ENCODE peak calls at places on chromosomes 5 and 9, in nine cellular contexts. One of them, this sample, is unnamed. For H3K27me3, the result is how much of the 10 kb centered on the place peaks cover.

GRCh38 chr9:89309166-89309565 is 1.8 kb upstream of the CKS2 start:
- DNase-seq in heart right ventricle: no peak
- DNase-seq in effector memory CD4-positive, alpha-beta T cell: no peak
- DNase-seq in prostate gland: no peak
- DNase-seq in upper lobe of right lung: no peak
- DNase-seq in cardiac muscle cell: no peak
- DNase-seq in CD4-positive, alpha-beta T cell: no peak
- DNase-seq in psoas muscle: no peak
- DNase-seq in uterus: no peak
- DNase-seq in this sample: no peak

GRCh38 chr5:75108931-75109596 is 56.7 kb upstream of the GCNT4 start:
- DNase-seq in effector memory CD4-positive, alpha-beta T cell: no peak
- DNase-seq in cardiac muscle cell: no peak
- DNase-seq in CD4-positive, alpha-beta T cell: no peak
- DNase-seq in upper lobe of right lung: no peak
- DNase-seq in psoas muscle: no peak
- DNase-seq in heart right ventricle: no peak
- DNase-seq in uterus: no peak
- DNase-seq in prostate gland: no peak
- DNase-seq in this sample: no peak

GRCh38 chr9:92176068-92176799 is 61.0 kb upstream of the SPTLC1 start:
- DNase-seq in upper lobe of right lung: no peak
- DNase-seq in CD4-positive, alpha-beta T cell: no peak
- DNase-seq in psoas muscle: no peak
- DNase-seq in heart right ventricle: no peak
- DNase-seq in uterus: no peak
- DNase-seq in effector memory CD4-positive, alpha-beta T cell: no peak
- DNase-seq in prostate gland: no peak
- DNase-seq in cardiac muscle cell: no peak
- DNase-seq in this sample: peak

GRCh38 chr9:113973963-113974413 is 97.9 kb downstream of the ZNF618 start:
- DNase-seq in uterus: no peak
- DNase-seq in cardiac muscle cell: peak
- DNase-seq in upper lobe of right lung: no peak
- DNase-seq in psoas muscle: no peak
- DNase-seq in heart right ventricle: no peak
- DNase-seq in prostate gland: no peak
- DNase-seq in effector memory CD4-positive, alpha-beta T cell: no peak
- DNase-seq in CD4-positive, alpha-beta T cell: no peak
- DNase-seq in this sample: no peak

GRCh38 chr5:131436081-131436480 is 172.2 kb downstream of the CDC42SE2 start:
- DNase-seq in effector memory CD4-positive, alpha-beta T cell: no peak
- DNase-seq in uterus: no peak
- DNase-seq in CD4-positive, alpha-beta T cell: no peak
- DNase-seq in upper lobe of right lung: no peak
- DNase-seq in prostate gland: peak
- DNase-seq in psoas muscle: no peak
- DNase-seq in heart right ventricle: no peak
- DNase-seq in cardiac muscle cell: no peak
- DNase-seq in this sample: no peak

GRCh38 chr5:457195-457961 is 14.4 kb downstream of the EXOC3 start:
- DNase-seq in prostate gland: no peak
- DNase-seq in effector memory CD4-positive, alpha-beta T cell: no peak
- DNase-seq in upper lobe of right lung: peak
- DNase-seq in cardiac muscle cell: no peak
- DNase-seq in CD4-positive, alpha-beta T cell: no peak
- DNase-seq in uterus: no peak
- DNase-seq in heart right ventricle: no peak
- DNase-seq in psoas muscle: no peak
- DNase-seq in this sample: peak

GRCh38 chr5:43065384-43066230 is 25.5 kb upstream of the ANXA2R start:
- DNase-seq in uterus: peak
- DNase-seq in upper lobe of right lung: peak
- DNase-seq in prostate gland: peak
- DNase-seq in heart right ventricle: peak
- DNase-seq in cardiac muscle cell: peak
- DNase-seq in psoas muscle: peak
- DNase-seq in effector memory CD4-positive, alpha-beta T cell: peak
- DNase-seq in CD4-positive, alpha-beta T cell: peak
- DNase-seq in this sample: peak

GRCh38 chr9:127446720-127447415 is 4.3 kb downstream of the RPL12 start:
- DNase-seq in prostate gland: no peak
- DNase-seq in uterus: no peak
- DNase-seq in CD4-positive, alpha-beta T cell: no peak
- DNase-seq in heart right ventricle: no peak
- DNase-seq in psoas muscle: no peak
- DNase-seq in upper lobe of right lung: no peak
- DNase-seq in cardiac muscle cell: no peak
- DNase-seq in effector memory CD4-positive, alpha-beta T cell: no peak
- DNase-seq in this sample: no peak

GRCh38 chr5:150342583-150342982 is 14.9 kb upstream of the TCOF1 start:
- DNase-seq in CD4-positive, alpha-beta T cell: no peak
- DNase-seq in uterus: no peak
- DNase-seq in heart right ventricle: no peak
- DNase-seq in effector memory CD4-positive, alpha-beta T cell: no peak
- DNase-seq in prostate gland: no peak
- DNase-seq in upper lobe of right lung: no peak
- DNase-seq in cardiac muscle cell: no peak
- DNase-seq in psoas muscle: no peak
- DNase-seq in this sample: no peak

GRCh38 chr5:137442660-137443059 is 56.5 kb downstream of the SPOCK1 start:
- DNase-seq in effector memory CD4-positive, alpha-beta T cell: no peak
- DNase-seq in cardiac muscle cell: no peak
- DNase-seq in uterus: no peak
- DNase-seq in prostate gland: no peak
- DNase-seq in heart right ventricle: no peak
- DNase-seq in psoas muscle: no peak
- DNase-seq in CD4-positive, alpha-beta T cell: no peak
- DNase-seq in upper lobe of right lung: no peak
- DNase-seq in this sample: no peak

GRCh38 chr9:127520941-127521918 is 69.9 kb downstream of the LRSAM1 start:
- DNase-seq in heart right ventricle: peak
- DNase-seq in effector memory CD4-positive, alpha-beta T cell: no peak
- DNase-seq in upper lobe of right lung: no peak
- DNase-seq in psoas muscle: no peak
- DNase-seq in prostate gland: no peak
- DNase-seq in CD4-positive, alpha-beta T cell: no peak
- DNase-seq in cardiac muscle cell: peak
- DNase-seq in uterus: no peak
- DNase-seq in this sample: no peak

DNA sequence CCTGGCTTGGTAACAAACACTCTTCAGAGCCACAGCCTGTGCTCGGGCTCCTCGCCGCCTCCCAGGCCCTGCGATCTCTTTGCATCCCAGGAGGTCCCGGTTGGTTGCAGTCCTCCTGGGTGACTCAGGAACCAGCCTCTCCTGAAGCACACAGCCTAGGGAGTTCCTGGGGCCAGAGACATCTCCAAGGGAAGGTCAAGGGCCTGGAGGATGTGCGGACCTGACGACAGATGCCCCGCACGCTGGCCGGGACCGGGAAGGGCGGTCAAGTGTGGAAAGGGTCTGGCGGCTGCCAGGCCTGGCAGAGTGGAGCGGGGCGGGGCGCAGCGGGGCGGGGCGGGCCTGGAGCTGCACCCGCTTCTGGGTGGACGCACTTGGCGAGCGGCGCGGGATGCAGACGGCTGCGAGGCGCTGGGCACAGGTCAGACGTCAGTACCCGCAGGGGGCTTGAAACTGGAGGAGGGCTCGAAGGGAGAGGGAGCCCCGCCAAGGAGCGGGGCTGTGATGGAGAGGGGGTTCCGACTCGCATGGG is 45.0 kb upstream of the PRSS3 start:
- DNase-seq in uterus: no peak
- DNase-seq in heart right ventricle: no peak
- DNase-seq in CD4-positive, alpha-beta T cell: no peak
- DNase-seq in upper lobe of right lung: no peak
- DNase-seq in effector memory CD4-positive, alpha-beta T cell: no peak
- DNase-seq in cardiac muscle cell: peak
- DNase-seq in prostate gland: no peak
- DNase-seq in psoas muscle: peak
- DNase-seq in this sample: no peak
- H3K27me3 ChIP-seq in uterus: under half
- H3K27me3 ChIP-seq in heart right ventricle: half or more
- H3K27me3 ChIP-seq in CD4-positive, alpha-beta T cell: half or more
- H3K27me3 ChIP-seq in upper lobe of right lung: under half
- H3K27me3 ChIP-seq in effector memory CD4-positive, alpha-beta T cell: under half
- H3K27me3 ChIP-seq in cardiac muscle cell: half or more
- H3K27me3 ChIP-seq in prostate gland: under half
- H3K27me3 ChIP-seq in psoas muscle: half or more
- H3K27me3 ChIP-seq in this sample: under half

GRCh38 chr9:6610073-6610472 is 35.5 kb downstream of the GLDC start:
- DNase-seq in uterus: no peak
- DNase-seq in heart right ventricle: no peak
- DNase-seq in CD4-positive, alpha-beta T cell: no peak
- DNase-seq in psoas muscle: no peak
- DNase-seq in upper lobe of right lung: no peak
- DNase-seq in prostate gland: no peak
- DNase-seq in cardiac muscle cell: no peak
- DNase-seq in effector memory CD4-positive, alpha-beta T cell: no peak
- DNase-seq in this sample: no peak
- H3K27me3 ChIP-seq in uterus: under half
- H3K27me3 ChIP-seq in heart right ventricle: under half
- H3K27me3 ChIP-seq in CD4-positive, alpha-beta T cell: under half
- H3K27me3 ChIP-seq in psoas muscle: under half
- H3K27me3 ChIP-seq in upper lobe of right lung: under half
- H3K27me3 ChIP-seq in prostate gland: under half
- H3K27me3 ChIP-seq in cardiac muscle cell: under half
- H3K27me3 ChIP-seq in effector memory CD4-positive, alpha-beta T cell: under half
- H3K27me3 ChIP-seq in this sample: under half

GRCh38 chr9:133119039-133119438 is 2.0 kb downstream of the RALGDS start:
- DNase-seq in uterus: no peak
- DNase-seq in prostate gland: peak
- DNase-seq in cardiac muscle cell: no peak
- DNase-seq in effector memory CD4-positive, alpha-beta T cell: no peak
- DNase-seq in psoas muscle: peak
- DNase-seq in CD4-positive, alpha-beta T cell: no peak
- DNase-seq in upper lobe of right lung: no peak
- DNase-seq in heart right ventricle: peak
- DNase-seq in this sample: no peak

GRCh38 chr9:133122167-133122550 is 1.1 kb upstream of the RALGDS start:
- DNase-seq in prostate gland: no peak
- DNase-seq in psoas muscle: no peak
- DNase-seq in effector memory CD4-positive, alpha-beta T cell: no peak
- DNase-seq in uterus: no peak
- DNase-seq in upper lobe of right lung: no peak
- DNase-seq in cardiac muscle cell: no peak
- DNase-seq in heart right ventricle: no peak
- DNase-seq in CD4-positive, alpha-beta T cell: no peak
- DNase-seq in this sample: no peak

GRCh38 chr9:133119461-133120342 is 1.3 kb downstream of the RALGDS start:
- DNase-seq in effector memory CD4-positive, alpha-beta T cell: no peak
- DNase-seq in prostate gland: peak
- DNase-seq in uterus: peak
- DNase-seq in cardiac muscle cell: peak
- DNase-seq in psoas muscle: peak
- DNase-seq in heart right ventricle: no peak
- DNase-seq in upper lobe of right lung: no peak
- DNase-seq in CD4-positive, alpha-beta T cell: no peak
- DNase-seq in this sample: peak

GRCh38 chr9:133121200-133122166 is at the start of gene RALGDS:
- DNase-seq in prostate gland: peak
- DNase-seq in uterus: peak
- DNase-seq in CD4-positive, alpha-beta T cell: peak
- DNase-seq in cardiac muscle cell: peak
- DNase-seq in effector memory CD4-positive, alpha-beta T cell: peak
- DNase-seq in heart right ventricle: peak
- DNase-seq in upper lobe of right lung: peak
- DNase-seq in psoas muscle: peak
- DNase-seq in this sample: peak

GRCh38 chr9:133120343-133121199 is 469 bp downstream of the RALGDS start:
- DNase-seq in heart right ventricle: no peak
- DNase-seq in CD4-positive, alpha-beta T cell: peak
- DNase-seq in cardiac muscle cell: no peak
- DNase-seq in psoas muscle: no peak
- DNase-seq in effector memory CD4-positive, alpha-beta T cell: no peak
- DNase-seq in upper lobe of right lung: no peak
- DNase-seq in uterus: no peak
- DNase-seq in prostate gland: no peak
- DNase-seq in this sample: peak
- H3K27me3 ChIP-seq in heart right ventricle: under half
- H3K27me3 ChIP-seq in CD4-positive, alpha-beta T cell: under half
- H3K27me3 ChIP-seq in cardiac muscle cell: under half
- H3K27me3 ChIP-seq in psoas muscle: under half
- H3K27me3 ChIP-seq in effector memory CD4-positive, alpha-beta T cell: under half
- H3K27me3 ChIP-seq in upper lobe of right lung: under half
- H3K27me3 ChIP-seq in uterus: under half
- H3K27me3 ChIP-seq in prostate gland: under half
- H3K27me3 ChIP-seq in this sample: under half

GRCh38 chr9:124503713-124504529 is 3.3 kb downstream of the NR5A1 start:
- DNase-seq in prostate gland: no peak
- DNase-seq in heart right ventricle: no peak
- DNase-seq in effector memory CD4-positive, alpha-beta T cell: no peak
- DNase-seq in cardiac muscle cell: no peak
- DNase-seq in psoas muscle: no peak
- DNase-seq in CD4-positive, alpha-beta T cell: no peak
- DNase-seq in uterus: no peak
- DNase-seq in upper lobe of right lung: no peak
- DNase-seq in this sample: no peak

GRCh38 chr9:124502711-124503702 is 4.2 kb downstream of the NR5A1 start:
- DNase-seq in psoas muscle: no peak
- DNase-seq in CD4-positive, alpha-beta T cell: no peak
- DNase-seq in heart right ventricle: no peak
- DNase-seq in effector memory CD4-positive, alpha-beta T cell: no peak
- DNase-seq in cardiac muscle cell: peak
- DNase-seq in prostate gland: no peak
- DNase-seq in upper lobe of right lung: no peak
- DNase-seq in uterus: no peak
- DNase-seq in this sample: no peak

GRCh38 chr9:124500796-124501611 is 6.2 kb downstream of the NR5A1 start:
- DNase-seq in CD4-positive, alpha-beta T cell: no peak
- DNase-seq in prostate gland: no peak
- DNase-seq in uterus: no peak
- DNase-seq in psoas muscle: no peak
- DNase-seq in heart right ventricle: no peak
- DNase-seq in upper lobe of right lung: no peak
- DNase-seq in cardiac muscle cell: no peak
- DNase-seq in effector memory CD4-positive, alpha-beta T cell: no peak
- DNase-seq in this sample: no peak

GRCh38 chr9:124500028-124500795 is 7.0 kb downstream of the NR5A1 start:
- DNase-seq in heart right ventricle: no peak
- DNase-seq in upper lobe of right lung: no peak
- DNase-seq in cardiac muscle cell: no peak
- DNase-seq in effector memory CD4-positive, alpha-beta T cell: no peak
- DNase-seq in uterus: no peak
- DNase-seq in psoas muscle: no peak
- DNase-seq in CD4-positive, alpha-beta T cell: no peak
- DNase-seq in prostate gland: no peak
- DNase-seq in this sample: no peak

DNA sequence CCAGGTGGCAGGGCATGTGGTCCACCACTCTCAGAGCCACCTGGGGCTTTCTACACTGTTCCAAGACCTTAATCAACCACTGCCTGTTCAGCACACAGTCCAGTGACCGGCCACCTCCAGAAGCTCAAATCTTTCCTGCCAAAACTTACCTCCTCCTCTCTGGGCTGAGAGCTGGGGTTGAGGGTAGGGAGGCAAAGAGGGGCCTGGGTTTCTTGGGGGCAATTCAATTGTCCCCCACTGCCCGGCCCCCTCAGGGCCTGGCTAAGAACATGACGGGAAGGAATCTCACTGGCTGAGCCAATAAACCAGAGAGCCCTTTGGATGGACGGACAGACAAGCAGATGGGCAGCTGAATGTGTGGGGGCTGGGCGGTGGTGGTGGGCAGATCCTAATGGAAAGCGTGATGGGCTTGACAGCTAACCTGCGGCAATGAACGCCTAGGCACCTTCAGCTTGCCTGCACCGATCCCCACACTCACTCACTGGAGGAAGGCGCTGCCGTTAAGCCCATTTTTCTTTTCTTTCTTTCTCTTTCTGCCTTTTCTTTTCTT is 5.4 kb downstream of the NR5A1 start:
- DNase-seq in CD4-positive, alpha-beta T cell: no peak
- DNase-seq in uterus: no peak
- DNase-seq in upper lobe of right lung: no peak
- DNase-seq in effector memory CD4-positive, alpha-beta T cell: no peak
- DNase-seq in heart right ventricle: no peak
- DNase-seq in psoas muscle: no peak
- DNase-seq in prostate gland: no peak
- DNase-seq in cardiac muscle cell: no peak
- DNase-seq in this sample: no peak
- H3K27me3 ChIP-seq in CD4-positive, alpha-beta T cell: under half
- H3K27me3 ChIP-seq in uterus: under half
- H3K27me3 ChIP-seq in upper lobe of right lung: half or more
- H3K27me3 ChIP-seq in effector memory CD4-positive, alpha-beta T cell: under half
- H3K27me3 ChIP-seq in heart right ventricle: half or more
- H3K27me3 ChIP-seq in psoas muscle: half or more
- H3K27me3 ChIP-seq in prostate gland: under half
- H3K27me3 ChIP-seq in cardiac muscle cell: half or more
- H3K27me3 ChIP-seq in this sample: under half